ENCODE peak calls at places on chromosomes 13 and 19, in four cellular contexts. One of them, this sample, is unnamed.
A peak's percentile ranks its signal among the peaks of the same experiment; 100 is the strongest.

GRCh38 chr19:15869109-15869555 is 28.7 kb downstream of the CYP4F2 start:
- DNase-seq in heart right ventricle: peak; percentile 15
- DNase-seq in Calu3: peak; percentile 66
- DNase-seq in omental fat pad: no peak
- DNase-seq in this sample: no peak

GRCh38 chr13:101065314-101065713 is 351.0 kb downstream of the NALCN start:
- DNase-seq in heart right ventricle: no peak
- DNase-seq in Calu3: no peak
- DNase-seq in omental fat pad: no peak
- DNase-seq in this sample: no peak

GRCh38 chr19:49441210-49441959 is at the start of gene SLC17A7:
- DNase-seq in heart right ventricle: peak; percentile 50
- DNase-seq in Calu3: no peak
- DNase-seq in omental fat pad: no peak
- DNase-seq in this sample: no peak

GRCh38 chr13:85654227-85654626 is 145.0 kb downstream of the SLITRK6 start:
- DNase-seq in heart right ventricle: no peak
- DNase-seq in Calu3: no peak
- DNase-seq in omental fat pad: no peak
- DNase-seq in this sample: no peak

GRCh38 chr19:58409010-58409790 is 751 bp downstream of the ZNF584 start:
- DNase-seq in heart right ventricle: no peak
- DNase-seq in Calu3: peak; percentile 52
- DNase-seq in omental fat pad: no peak
- DNase-seq in this sample: no peak

GRCh38 chr13:59689057-59689456 is 474.7 kb downstream of the DIAPH3 start:
- DNase-seq in heart right ventricle: no peak
- DNase-seq in Calu3: no peak
- DNase-seq in omental fat pad: no peak
- DNase-seq in this sample: no peak

GRCh38 chr19:41192574-41193419 is at the start of gene CYP2S1:
- DNase-seq in heart right ventricle: no peak
- DNase-seq in Calu3: peak; percentile 71
- DNase-seq in omental fat pad: no peak
- DNase-seq in this sample: no peak

GRCh38 chr19:51552996-51553725 is 17.9 kb upstream of the ZNF175 start:
- DNase-seq in heart right ventricle: peak; percentile 74
- DNase-seq in Calu3: peak; percentile 81
- DNase-seq in omental fat pad: peak; percentile 58
- DNase-seq in this sample: no peak

GRCh38 chr13:20305587-20305986 is 73.5 kb upstream of the GJB6 start:
- DNase-seq in heart right ventricle: no peak
- DNase-seq in Calu3: no peak
- DNase-seq in omental fat pad: no peak
- DNase-seq in this sample: no peak

GRCh38 chr19:18021121-18021755 is 13.3 kb downstream of the ARRDC2 start:
- DNase-seq in heart right ventricle: peak; percentile 91
- DNase-seq in Calu3: peak; percentile 83
- DNase-seq in omental fat pad: no peak
- DNase-seq in this sample: no peak

GRCh38 chr13:111265701-111266035 is 54.8 kb upstream of the TEX29 start:
- DNase-seq in heart right ventricle: no peak
- DNase-seq in Calu3: no peak
- DNase-seq in omental fat pad: no peak
- DNase-seq in this sample: no peak

GRCh38 chr13:100275746-100276145 is 186.9 kb downstream of the PCCA start:
- DNase-seq in heart right ventricle: no peak
- DNase-seq in Calu3: no peak
- DNase-seq in omental fat pad: no peak
- DNase-seq in this sample: no peak

GRCh38 chr13:24215732-24216131 is 55.2 kb downstream of the SPATA13 start:
- DNase-seq in heart right ventricle: peak; percentile 66
- DNase-seq in Calu3: no peak
- DNase-seq in omental fat pad: no peak
- DNase-seq in this sample: no peak

GRCh38 chr19:47446534-47447469 is 24.9 kb downstream of the SLC8A2 start:
- DNase-seq in heart right ventricle: no peak
- DNase-seq in Calu3: no peak
- DNase-seq in omental fat pad: no peak
- DNase-seq in this sample: no peak

GRCh38 chr19:38224014-38224862 is at the start of gene DPF1:
- DNase-seq in heart right ventricle: peak; percentile 35
- DNase-seq in Calu3: peak; percentile 93
- DNase-seq in omental fat pad: no peak
- DNase-seq in this sample: peak; percentile 45

GRCh38 chr19:4523306-4524110 is 5.2 kb upstream of the PLIN4 start:
- DNase-seq in heart right ventricle: no peak
- DNase-seq in Calu3: peak; percentile 62
- DNase-seq in omental fat pad: no peak
- DNase-seq in this sample: peak; percentile 39

GRCh38 chr19:18091217-18091608 is 4.5 kb upstream of the IL12RB1 start:
- DNase-seq in heart right ventricle: peak; percentile 32
- DNase-seq in Calu3: no peak
- DNase-seq in omental fat pad: no peak
- DNase-seq in this sample: no peak

GRCh38 chr19:42051166-42052115 is 18.6 kb downstream of the GRIK5 start:
- DNase-seq in heart right ventricle: no peak
- DNase-seq in Calu3: peak; percentile 56
- DNase-seq in omental fat pad: no peak
- DNase-seq in this sample: no peak

GRCh38 chr19:22976248-22976647 is 26.7 kb downstream of the ZNF728 start:
- DNase-seq in heart right ventricle: no peak
- DNase-seq in Calu3: no peak
- DNase-seq in omental fat pad: no peak
- DNase-seq in this sample: no peak

GRCh38 chr13:49305824-49306425 is 58.2 kb downstream of the CDADC1 start:
- DNase-seq in heart right ventricle: no peak
- DNase-seq in Calu3: no peak
- DNase-seq in omental fat pad: no peak
- DNase-seq in this sample: no peak

GRCh38 chr13:46211521-46212351 is at the start of gene LRRC63:
- DNase-seq in heart right ventricle: peak; percentile 71
- DNase-seq in Calu3: peak; percentile 84
- DNase-seq in omental fat pad: peak; percentile 55
- DNase-seq in this sample: peak; percentile 72

GRCh38 chr19:38989066-38989605 is 13.6 kb upstream of the FBXO17 start:
- DNase-seq in heart right ventricle: no peak
- DNase-seq in Calu3: peak; percentile 61
- DNase-seq in omental fat pad: no peak
- DNase-seq in this sample: no peak

GRCh38 chr13:111210488-111210887 is 95.4 kb downstream of the ARHGEF7 start:
- DNase-seq in heart right ventricle: no peak
- DNase-seq in Calu3: no peak
- DNase-seq in omental fat pad: no peak
- DNase-seq in this sample: no peak

GRCh38 chr19:1169921-1170885 is 3.9 kb downstream of the SBNO2 start:
- DNase-seq in heart right ventricle: no peak
- DNase-seq in Calu3: no peak
- DNase-seq in omental fat pad: no peak
- DNase-seq in this sample: peak; percentile 5

GRCh38 chr13:107450426-107450825 is 764.9 kb downstream of the LIG4 start:
- DNase-seq in heart right ventricle: no peak
- DNase-seq in Calu3: no peak
- DNase-seq in omental fat pad: no peak
- DNase-seq in this sample: no peak

GRCh38 chr13:92433386-92433785 is 793.2 kb upstream of the GPC6 start:
- DNase-seq in heart right ventricle: no peak
- DNase-seq in Calu3: no peak
- DNase-seq in omental fat pad: no peak
- DNase-seq in this sample: no peak

GRCh38 chr19:38134538-38135149 is 89.4 kb downstream of the DPF1 start:
- DNase-seq in heart right ventricle: peak; percentile 15
- DNase-seq in Calu3: peak; percentile 44
- DNase-seq in omental fat pad: no peak
- DNase-seq in this sample: peak; percentile 25

GRCh38 chr13:26589754-26590153 is 32.3 kb downstream of the WASF3 start:
- DNase-seq in heart right ventricle: peak; percentile 20
- DNase-seq in Calu3: no peak
- DNase-seq in omental fat pad: no peak
- DNase-seq in this sample: no peak

GRCh38 chr13:45933203-45934014 is 81.9 kb upstream of the SIAH3 start:
- DNase-seq in heart right ventricle: no peak
- DNase-seq in Calu3: no peak
- DNase-seq in omental fat pad: no peak
- DNase-seq in this sample: no peak

This sample was measured in MM.1S.